ENCODE peak calls at places on chromosomes 7 and 10, in nine cellular contexts. C is HCT116, J is GM23338, Q is SK-N-SH, R is MM.1S, M is OCI-LY7, B is neural progenitor cell, U is hepatocyte, X is GM23248. L is an unnamed sample.

GRCh38 chr7:102830206-102830605 is 81.4 kb downstream of the FAM185A start:
- DNase-seq in M (no peak), Q (peak), C (no peak), J (no peak), X (peak), B (no peak), U (no peak), R (no peak), L (no peak)

GRCh38 chr10:124110882-124111281 is 17.5 kb upstream of the CHST15 start:
- DNase-seq in M (no peak), Q (no peak), C (no peak), B (no peak), R (no peak), U (no peak), J (no peak), X (no peak), L (no peak)

GRCh38 chr10:101062231-101063161 is 707 bp downstream of the KAZALD1 start:
- DNase-seq in J (peak), R (peak), U (peak), C (no peak), Q (peak), X (peak), M (peak), B (peak), L (peak)

GRCh38 chr10:15705298-15705697 is 14.4 kb downstream of the ITGA8 start:
- DNase-seq in C (no peak), J (no peak), Q (no peak), B (no peak), X (no peak), U (no peak), M (no peak), R (no peak), L (no peak)

GRCh38 chr7:142636751-142637150 is 112.5 kb upstream of the PRSS1 start:
- DNase-seq in R (no peak), X (no peak), U (no peak), B (no peak), Q (no peak), M (no peak), C (no peak), J (no peak), L (no peak)

GRCh38 chr7:118872568-118872967 is 648.1 kb downstream of the ANKRD7 start:
- DNase-seq in U (peak), J (no peak), C (peak), M (no peak), X (no peak), R (peak), Q (no peak), B (no peak), L (peak)

GRCh38 chr10:24882047-24882698 is 70.2 kb downstream of the PRTFDC1 start:
- DNase-seq in Q (no peak), B (no peak), J (no peak), M (no peak), R (no peak), X (peak), U (no peak), C (no peak), L (no peak)

GRCh38 chr10:93806882-93807281 is 49.1 kb downstream of the LGI1 start:
- DNase-seq in J (no peak), R (no peak), C (no peak), U (no peak), X (no peak), M (no peak), Q (no peak), B (no peak), L (no peak)

GRCh38 chr7:139829654-139830130 is 628 bp downstream of the TBXAS1 start:
- DNase-seq in X (no peak), U (no peak), R (no peak), C (no peak), B (no peak), Q (no peak), J (no peak), M (no peak), L (no peak)

GRCh38 chr7:116802144-116802747 is 60.1 kb upstream of the CAPZA2 start:
- DNase-seq in Q (no peak), R (no peak), B (peak), M (no peak), J (no peak), C (no peak), U (no peak), X (peak), L (no peak)

GRCh38 chr7:121795736-121796135 is 77.2 kb upstream of the PTPRZ1 start:
- DNase-seq in R (no peak), M (no peak), X (no peak), B (no peak), Q (no peak), U (no peak), C (no peak), J (no peak), L (no peak)

GRCh38 chr10:97078280-97079156 is 107.2 kb downstream of the SLIT1 start:
- DNase-seq in B (no peak), U (no peak), R (no peak), J (peak), C (no peak), M (no peak), X (no peak), Q (no peak), L (no peak)

GRCh38 chr7:122304996-122305421 is 459 bp upstream of the FEZF1 start:
- DNase-seq in M (no peak), X (peak), R (no peak), U (no peak), Q (no peak), C (no peak), J (peak), B (peak), L (no peak)

GRCh38 chr10:30529373-30529998 is 95.5 kb downstream of the MAP3K8 start:
- DNase-seq in U (no peak), M (peak), B (no peak), Q (no peak), C (no peak), X (no peak), J (peak), R (peak), L (no peak)

GRCh38 chr10:31977440-31978157 is 49.0 kb upstream of the ARHGAP12 start:
- DNase-seq in R (no peak), X (peak), Q (no peak), M (peak), U (no peak), B (no peak), J (no peak), C (no peak), L (peak)

GRCh38 chr10:107611101-107611500 is 446.6 kb upstream of the SORCS1 start:
- DNase-seq in M (no peak), B (no peak), Q (no peak), J (no peak), R (no peak), C (no peak), X (peak), U (no peak), L (peak)

GRCh38 chr10:1608408-1609037 is 128.8 kb downstream of the ADARB2 start:
- DNase-seq in X (no peak), U (no peak), Q (no peak), R (no peak), C (no peak), B (peak), J (peak), M (no peak), L (no peak)

GRCh38 chr7:117808273-117808868 is 64.9 kb downstream of the CTTNBP2 start:
- DNase-seq in C (no peak), R (no peak), Q (no peak), U (no peak), M (no peak), J (no peak), B (peak), X (no peak), L (no peak)

GRCh38 chr7:55187701-55188491 is 169.1 kb downstream of the EGFR start:
- DNase-seq in X (no peak), U (peak), M (no peak), B (no peak), C (no peak), Q (no peak), R (no peak), J (no peak), L (no peak)

GRCh38 chr7:65285906-65286864 is 87.5 kb upstream of the ZNF92 start:
- DNase-seq in U (no peak), M (no peak), Q (no peak), J (no peak), X (no peak), C (no peak), B (no peak), R (no peak), L (no peak)

GRCh38 chr10:122560279-122560804 is at the start of gene DMBT1:
- DNase-seq in B (no peak), R (no peak), Q (no peak), J (no peak), M (no peak), C (no peak), X (no peak), U (no peak), L (peak)

GRCh38 chr10:98323221-98324164 is 55.5 kb upstream of the LOXL4 start:
- DNase-seq in C (peak), U (peak), B (no peak), Q (no peak), X (peak), M (no peak), J (no peak), R (no peak), L (peak)

GRCh38 chr10:45239642-45240041 is 75.8 kb downstream of the OR13A1 start:
- DNase-seq in U (no peak), B (no peak), R (no peak), Q (no peak), M (no peak), C (no peak), X (peak), J (no peak), L (no peak)

GRCh38 chr7:123821320-123821719 is 23.6 kb upstream of the HYAL4 start:
- DNase-seq in J (no peak), C (no peak), U (no peak), M (no peak), B (no peak), Q (no peak), R (no peak), X (no peak), L (no peak)

GRCh38 chr7:123828805-123829204 is 16.2 kb upstream of the HYAL4 start:
- DNase-seq in C (no peak), X (no peak), M (no peak), B (no peak), U (no peak), J (no peak), R (no peak), Q (peak), L (no peak)

GRCh38 chr7:123823898-123824753 is 20.8 kb upstream of the HYAL4 start:
- DNase-seq in C (no peak), X (no peak), Q (no peak), J (no peak), M (no peak), B (no peak), U (no peak), R (no peak), L (no peak)

GRCh38 chr7:123820864-123821263 is 24.1 kb upstream of the HYAL4 start:
- DNase-seq in B (no peak), R (no peak), X (no peak), C (no peak), U (no peak), Q (no peak), M (no peak), J (no peak), L (peak)

GRCh38 chr7:123824754-123825067 is 20.3 kb upstream of the HYAL4 start:
- DNase-seq in C (no peak), J (no peak), X (no peak), U (peak), B (no peak), Q (no peak), R (no peak), M (no peak), L (peak)
- TF ChIP-seq EZH2phosphoT487 in C (no peak), J (no peak), X (no peak), U (no peak), B (no peak), Q (no peak), R (no peak), M (no peak), L (no peak)

GRCh38 chr7:1712907-1713501 is 42.9 kb downstream of the ELFN1 start:
- DNase-seq in J (no peak), M (no peak), X (no peak), C (no peak), Q (peak), R (no peak), U (no peak), B (no peak), L (no peak)
- TF ChIP-seq EZH2phosphoT487 in J (no peak), M (no peak), X (no peak), C (no peak), Q (no peak), R (no peak), U (no peak), B (no peak), L (no peak)

DNA sequence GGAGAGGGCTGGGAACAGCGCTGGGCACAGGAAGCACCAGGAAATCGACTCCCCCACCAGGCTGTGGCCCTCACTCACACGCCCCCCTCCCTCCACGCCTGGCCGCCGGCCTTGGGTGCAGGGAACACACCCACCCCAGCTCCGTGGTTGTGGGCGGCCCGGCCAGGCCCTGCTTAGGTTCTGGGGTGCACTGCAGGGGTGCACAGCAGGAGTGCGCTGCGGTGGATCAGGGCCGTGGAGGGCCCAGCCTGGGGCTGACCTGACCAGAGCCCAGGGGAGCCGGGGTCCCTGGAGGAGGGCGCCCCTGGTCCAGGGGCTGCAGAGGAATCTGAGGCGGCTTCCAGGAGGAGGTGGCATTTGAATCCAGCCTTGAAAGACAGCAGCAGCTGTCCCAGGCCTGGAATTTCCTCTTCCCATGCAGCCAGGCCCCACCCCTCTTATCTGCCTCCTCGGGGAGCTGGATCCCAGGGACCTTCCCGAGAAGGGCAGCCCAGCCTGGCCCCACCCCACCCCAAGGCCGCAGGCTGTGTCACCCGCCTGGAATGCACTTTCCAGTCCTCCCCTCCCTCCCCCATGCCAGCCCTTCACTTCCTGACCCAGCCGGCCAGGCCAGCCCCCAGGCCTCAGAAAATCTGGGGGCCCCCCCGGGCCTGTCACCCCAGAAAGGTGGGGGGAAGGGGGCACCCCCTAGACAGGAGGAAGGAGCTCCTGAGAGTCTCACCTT is 18.4 kb upstream of the PDGFA start:
- DNase-seq in R (no peak), U (peak), M (no peak), X (peak), C (peak), Q (peak), J (peak), B (no peak), L (peak)
- TF ChIP-seq EZH2phosphoT487 in R (no peak), U (no peak), M (no peak), X (no peak), C (no peak), Q (no peak), J (no peak), B (no peak), L (no peak)

GRCh38 chr7:50718876-50719275 is 63.8 kb downstream of the GRB10 start:
- DNase-seq in R (no peak), C (no peak), X (no peak), Q (no peak), J (no peak), B (no peak), U (no peak), M (no peak), L (peak)

GRCh38 chr7:50720295-50720694 is 62.4 kb downstream of the GRB10 start:
- DNase-seq in B (no peak), Q (no peak), U (no peak), M (no peak), C (no peak), R (no peak), J (no peak), X (no peak), L (no peak)

GRCh38 chr7:50721661-50722259 is 60.9 kb downstream of the GRB10 start:
- DNase-seq in B (no peak), J (no peak), Q (no peak), X (no peak), M (no peak), U (peak), C (no peak), R (no peak), L (no peak)

GRCh38 chr7:50723888-50724287 is 58.8 kb downstream of the GRB10 start:
- DNase-seq in J (no peak), C (no peak), R (no peak), B (no peak), U (no peak), M (no peak), X (no peak), Q (no peak), L (no peak)

GRCh38 chr7:50721160-50721559 is 61.5 kb downstream of the GRB10 start:
- DNase-seq in J (no peak), R (no peak), X (no peak), U (no peak), C (no peak), B (peak), M (no peak), Q (no peak), L (no peak)
- TF ChIP-seq EZH2phosphoT487 in J (no peak), R (no peak), X (no peak), U (no peak), C (no peak), B (no peak), M (no peak), Q (no peak), L (no peak)

L was measured in PC-3.